ENCODE peak calls at places on chromosome 2, in four cellular contexts. One of them, this sample, is unnamed.

GRCh38 chr2:159996792-159997546 is 65.4 kb downstream of the PLA2R1 start:
- DNase-seq in K562: no peak
- DNase-seq in HepG2: no peak
- DNase-seq in A549: no peak
- DNase-seq in this sample: no peak

GRCh38 chr2:237025090-237025865 is 60.4 kb upstream of the COPS8 start:
- DNase-seq in HepG2: peak
- DNase-seq in A549: peak
- DNase-seq in K562: no peak
- DNase-seq in this sample: no peak

GRCh38 chr2:33317369-33318015 is 159.0 kb upstream of the RASGRP3 start:
- DNase-seq in HepG2: no peak
- DNase-seq in K562: no peak
- DNase-seq in A549: no peak
- DNase-seq in this sample: no peak

GRCh38 chr2:163453920-163454319 is 281.9 kb downstream of the FIGN start:
- DNase-seq in A549: no peak
- DNase-seq in HepG2: no peak
- DNase-seq in K562: no peak
- DNase-seq in this sample: no peak

GRCh38 chr2:157055660-157056199 is 201.8 kb upstream of the GALNT5 start:
- DNase-seq in K562: no peak
- DNase-seq in HepG2: peak
- DNase-seq in A549: no peak
- DNase-seq in this sample: no peak

GRCh38 chr2:235960716-235961640 is 207.2 kb downstream of the GBX2 start:
- DNase-seq in K562: no peak
- DNase-seq in HepG2: no peak
- DNase-seq in A549: no peak
- DNase-seq in this sample: no peak

GRCh38 chr2:128319457-128319772 is 747 bp upstream of the HS6ST1 start:
- DNase-seq in K562: no peak
- DNase-seq in HepG2: no peak
- DNase-seq in A549: no peak
- DNase-seq in this sample: no peak

GRCh38 chr2:64487256-64488049 is 33.5 kb downstream of the LGALSL start:
- DNase-seq in A549: no peak
- DNase-seq in K562: no peak
- DNase-seq in HepG2: no peak
- DNase-seq in this sample: no peak

GRCh38 chr2:144708641-144709040 is 188.7 kb upstream of the ZEB2 start:
- DNase-seq in A549: no peak
- DNase-seq in K562: no peak
- DNase-seq in HepG2: no peak
- DNase-seq in this sample: no peak

GRCh38 chr2:226977775-226978190 is 141.9 kb downstream of the RHBDD1 start:
- DNase-seq in HepG2: no peak
- DNase-seq in A549: no peak
- DNase-seq in K562: peak
- DNase-seq in this sample: no peak

GRCh38 chr2:25164526-25164925 is 3.9 kb downstream of the POMC start:
- DNase-seq in K562: no peak
- DNase-seq in HepG2: no peak
- DNase-seq in A549: no peak
- DNase-seq in this sample: no peak

GRCh38 chr2:1891147-1891546 is 146.8 kb upstream of the PXDN start:
- DNase-seq in A549: peak
- DNase-seq in HepG2: no peak
- DNase-seq in K562: no peak
- DNase-seq in this sample: no peak

GRCh38 chr2:238125127-238125885 is 13.2 kb upstream of the KLHL30 start:
- DNase-seq in A549: no peak
- DNase-seq in K562: no peak
- DNase-seq in HepG2: no peak
- DNase-seq in this sample: no peak

GRCh38 chr2:127508621-127509034 is 17.7 kb downstream of the IWS1 start:
- DNase-seq in A549: peak
- DNase-seq in HepG2: peak
- DNase-seq in K562: peak
- DNase-seq in this sample: no peak

GRCh38 chr2:71545572-71546274 is 92.4 kb downstream of the DYSF start:
- DNase-seq in A549: peak
- DNase-seq in HepG2: peak
- DNase-seq in K562: peak
- DNase-seq in this sample: peak

GRCh38 chr2:142321706-142322280 is 191.0 kb upstream of the LRP1B start:
- DNase-seq in K562: no peak
- DNase-seq in HepG2: no peak
- DNase-seq in A549: no peak
- DNase-seq in this sample: no peak

GRCh38 chr2:144234115-144234772 is 285.7 kb downstream of the ZEB2 start:
- DNase-seq in K562: no peak
- DNase-seq in A549: no peak
- DNase-seq in HepG2: no peak
- DNase-seq in this sample: no peak

GRCh38 chr2:173195100-173195499 is 119.5 kb downstream of the MAP3K20 start:
- DNase-seq in K562: no peak
- DNase-seq in HepG2: no peak
- DNase-seq in A549: no peak
- DNase-seq in this sample: no peak

GRCh38 chr2:60891175-60891574 is 9.8 kb downstream of the REL start:
- DNase-seq in A549: no peak
- DNase-seq in HepG2: no peak
- DNase-seq in K562: peak
- DNase-seq in this sample: no peak

GRCh38 chr2:102141011-102141914 is 1.3 kb upstream of the IL1R1 start:
- DNase-seq in K562: no peak
- DNase-seq in HepG2: no peak
- DNase-seq in A549: no peak
- DNase-seq in this sample: no peak

GRCh38 chr2:219596954-219597551 is 604 bp upstream of the STK11IP start:
- DNase-seq in K562: peak
- DNase-seq in HepG2: peak
- DNase-seq in A549: peak
- DNase-seq in this sample: no peak

GRCh38 chr2:54522624-54523281 is 66.6 kb downstream of the SPTBN1 start:
- DNase-seq in HepG2: peak
- DNase-seq in K562: peak
- DNase-seq in A549: peak
- DNase-seq in this sample: peak

GRCh38 chr2:58976374-58977055 is 735.4 kb upstream of the FANCL start:
- DNase-seq in K562: no peak
- DNase-seq in A549: no peak
- DNase-seq in HepG2: no peak
- DNase-seq in this sample: no peak

GRCh38 chr2:167758292-167758691 is 489.1 kb downstream of the STK39 start:
- DNase-seq in HepG2: no peak
- DNase-seq in K562: no peak
- DNase-seq in A549: no peak
- DNase-seq in this sample: peak

GRCh38 chr2:134773372-134774073 is 54.7 kb upstream of the TMEM163 start:
- DNase-seq in K562: no peak
- DNase-seq in HepG2: no peak
- DNase-seq in A549: no peak
- DNase-seq in this sample: peak

GRCh38 chr2:160214461-160215055 is 14.5 kb upstream of the ITGB6 start:
- DNase-seq in K562: no peak
- DNase-seq in A549: peak
- DNase-seq in HepG2: peak
- DNase-seq in this sample: no peak

GRCh38 chr2:73003027-73003426 is 68.5 kb downstream of the SFXN5 start:
- DNase-seq in A549: no peak
- DNase-seq in K562: no peak
- DNase-seq in HepG2: no peak
- DNase-seq in this sample: no peak

GRCh38 chr2:18301421-18302139 is 258.9 kb downstream of the RDH14 start:
- DNase-seq in HepG2: no peak
- DNase-seq in K562: no peak
- DNase-seq in A549: no peak
- DNase-seq in this sample: no peak

GRCh38 chr2:18304849-18305248 is 255.6 kb downstream of the RDH14 start:
- DNase-seq in HepG2: no peak
- DNase-seq in K562: no peak
- DNase-seq in A549: no peak
- DNase-seq in this sample: no peak

GRCh38 chr2:18297536-18298058 is 262.9 kb downstream of the RDH14 start:
- DNase-seq in A549: no peak
- DNase-seq in K562: no peak
- DNase-seq in HepG2: no peak
- DNase-seq in this sample: no peak

DNA sequence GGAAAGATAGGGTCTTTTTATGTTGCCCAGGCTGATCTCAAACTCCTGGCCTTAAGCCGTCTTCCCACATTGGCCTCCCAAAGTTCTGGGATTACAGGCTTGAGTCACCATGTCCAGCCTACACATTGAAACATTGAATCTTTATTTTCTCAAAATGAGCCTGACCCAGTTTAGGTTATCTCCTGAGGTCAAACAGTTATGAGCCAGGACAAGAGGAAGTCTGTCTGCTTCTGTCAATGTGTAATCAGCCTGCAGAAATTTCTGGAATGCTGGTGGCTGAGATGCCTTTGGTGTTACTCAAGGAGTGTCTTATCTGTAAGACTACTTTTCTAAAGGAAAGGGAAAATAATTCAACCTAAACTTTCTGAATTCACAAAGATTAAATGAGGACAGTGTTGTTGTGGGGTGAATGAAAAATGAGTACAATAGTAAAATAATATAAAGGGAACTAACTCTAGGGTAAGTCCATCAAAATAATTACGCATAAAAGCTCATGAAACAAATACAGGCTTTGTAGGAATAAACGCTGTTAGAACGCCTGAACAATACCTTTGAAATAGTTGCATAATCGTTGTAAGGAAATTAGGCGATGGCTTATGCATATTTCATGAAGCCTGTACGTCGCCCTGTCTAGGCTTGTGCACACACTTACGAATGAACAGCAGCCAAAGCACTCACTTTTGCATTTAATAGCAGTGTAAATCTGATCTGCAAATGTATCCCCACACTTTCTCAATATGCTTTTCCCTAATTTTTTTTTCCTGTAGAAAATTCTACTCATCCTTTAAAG is 260.8 kb downstream of the RDH14 start:
- DNase-seq in A549: peak
- DNase-seq in HepG2: peak
- DNase-seq in K562: no peak
- DNase-seq in this sample: no peak
- TF ChIP-seq NR3C1 in A549: no peak
- TF ChIP-seq NR3C1 in HepG2: no peak
- TF ChIP-seq NR3C1 in K562: no peak
- TF ChIP-seq NR3C1 in this sample: no peak

GRCh38 chr2:3543023-3543683 is 15.0 kb downstream of the RNASEH1 start:
- DNase-seq in HepG2: no peak
- DNase-seq in A549: no peak
- DNase-seq in K562: no peak
- DNase-seq in this sample: no peak

GRCh38 chr2:3542107-3542506 is 16.0 kb downstream of the RNASEH1 start:
- DNase-seq in HepG2: no peak
- DNase-seq in A549: no peak
- DNase-seq in K562: no peak
- DNase-seq in this sample: no peak

GRCh38 chr2:3545788-3546478 is 12.2 kb downstream of the RNASEH1 start:
- DNase-seq in HepG2: no peak
- DNase-seq in K562: no peak
- DNase-seq in A549: no peak
- DNase-seq in this sample: no peak

DNA sequence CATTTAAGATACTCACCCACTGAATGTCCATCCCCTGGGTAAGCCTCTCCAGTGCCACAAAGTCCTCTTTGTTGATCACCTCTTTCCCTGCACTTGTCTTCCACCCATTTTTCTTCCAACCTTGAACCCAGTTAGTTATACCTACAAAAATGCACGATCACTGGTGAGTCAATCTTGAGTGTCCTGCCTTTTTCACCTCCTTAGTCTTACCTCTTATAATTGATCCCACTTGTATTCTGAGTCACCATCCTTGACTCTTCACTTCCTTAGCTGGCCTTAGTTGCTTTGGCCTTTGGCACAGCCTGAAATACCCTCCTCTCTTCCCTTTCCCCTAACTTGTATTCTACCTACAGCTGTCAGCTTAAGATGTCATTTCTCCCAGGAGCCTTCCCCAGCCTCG is 10.2 kb downstream of the RNASEH1 start:
- DNase-seq in K562: no peak
- DNase-seq in A549: no peak
- DNase-seq in HepG2: no peak
- DNase-seq in this sample: no peak
- TF ChIP-seq NR3C1 in K562: no peak
- TF ChIP-seq NR3C1 in A549: no peak
- TF ChIP-seq NR3C1 in HepG2: no peak
- TF ChIP-seq NR3C1 in this sample: no peak

GRCh38 chr2:62382757-62383156 is 123.2 kb downstream of the TMEM17 start:
- DNase-seq in K562: no peak
- DNase-seq in HepG2: no peak
- DNase-seq in A549: no peak
- DNase-seq in this sample: no peak
- TF ChIP-seq NR3C1 in K562: no peak
- TF ChIP-seq NR3C1 in HepG2: no peak
- TF ChIP-seq NR3C1 in A549: no peak
- TF ChIP-seq NR3C1 in this sample: no peak

GRCh38 chr2:46117994-46118393 is 179.2 kb upstream of the EPAS1 start:
- DNase-seq in HepG2: no peak
- DNase-seq in K562: no peak
- DNase-seq in A549: no peak
- DNase-seq in this sample: no peak

GRCh38 chr2:46119453-46119852 is 177.8 kb upstream of the EPAS1 start:
- DNase-seq in A549: no peak
- DNase-seq in K562: no peak
- DNase-seq in HepG2: peak
- DNase-seq in this sample: no peak

GRCh38 chr2:46116616-46117015 is 180.6 kb upstream of the EPAS1 start:
- DNase-seq in HepG2: no peak
- DNase-seq in A549: no peak
- DNase-seq in K562: no peak
- DNase-seq in this sample: no peak

GRCh38 chr2:46117379-46117778 is 179.8 kb upstream of the EPAS1 start:
- DNase-seq in HepG2: no peak
- DNase-seq in A549: peak
- DNase-seq in K562: no peak
- DNase-seq in this sample: no peak

GRCh38 chr2:46118656-46119338 is 178.4 kb upstream of the EPAS1 start:
- DNase-seq in A549: no peak
- DNase-seq in HepG2: no peak
- DNase-seq in K562: no peak
- DNase-seq in this sample: no peak
- TF ChIP-seq NR3C1 in A549: no peak
- TF ChIP-seq NR3C1 in HepG2: no peak
- TF ChIP-seq NR3C1 in K562: no peak
- TF ChIP-seq NR3C1 in this sample: no peak

GRCh38 chr2:204012081-204012653 is 75.6 kb downstream of the ICOS start:
- DNase-seq in HepG2: no peak
- DNase-seq in K562: no peak
- DNase-seq in A549: no peak
- DNase-seq in this sample: no peak
- TF ChIP-seq NR3C1 in HepG2: no peak
- TF ChIP-seq NR3C1 in K562: no peak
- TF ChIP-seq NR3C1 in A549: no peak
- TF ChIP-seq NR3C1 in this sample: no peak